ENCODE peak calls at places on chromosomes 2 and 18, in ten cellular contexts. One of them, this sample, is unnamed.
A peak's percentile ranks its signal among the peaks of the same experiment; 100 is the strongest.

GRCh38 chr2:10325278-10326145 is 22.8 kb downstream of the HPCAL1 start:
- DNase-seq in activated T-helper 1 cell treated with anti-CD3 and anti-CD28 coated beads, Interleukin-2, amount 50 U/mL, for 16 hours: no peak
- DNase-seq in fibroblast of the conjunctiva: no peak
- DNase-seq in OCI-LY7: peak; percentile 87
- DNase-seq in AG20443: no peak
- DNase-seq in hepatocyte: peak; percentile 32
- DNase-seq in smooth muscle cell of the brain vasculature: no peak
- DNase-seq in T-cell: no peak
- DNase-seq in natural killer cell: no peak
- DNase-seq in effector memory CD4-positive, alpha-beta T cell: no peak
- DNase-seq in this sample: no peak

GRCh38 chr18:74303936-74304335 is 11.7 kb upstream of the C18orf63 start:
- DNase-seq in activated T-helper 1 cell treated with anti-CD3 and anti-CD28 coated beads, Interleukin-2, amount 50 U/mL, for 16 hours: no peak
- DNase-seq in fibroblast of the conjunctiva: no peak
- DNase-seq in OCI-LY7: no peak
- DNase-seq in AG20443: no peak
- DNase-seq in hepatocyte: no peak
- DNase-seq in smooth muscle cell of the brain vasculature: no peak
- DNase-seq in T-cell: no peak
- DNase-seq in natural killer cell: no peak
- DNase-seq in effector memory CD4-positive, alpha-beta T cell: no peak
- DNase-seq in this sample: no peak

GRCh38 chr2:188974184-188974583 is at the start of gene COL3A1:
- DNase-seq in activated T-helper 1 cell treated with anti-CD3 and anti-CD28 coated beads, Interleukin-2, amount 50 U/mL, for 16 hours: no peak
- DNase-seq in fibroblast of the conjunctiva: peak; percentile 91
- DNase-seq in OCI-LY7: no peak
- DNase-seq in AG20443: peak; percentile 50
- DNase-seq in hepatocyte: peak; percentile 78
- DNase-seq in smooth muscle cell of the brain vasculature: peak; percentile 83
- DNase-seq in T-cell: no peak
- DNase-seq in natural killer cell: no peak
- DNase-seq in effector memory CD4-positive, alpha-beta T cell: no peak
- DNase-seq in this sample: no peak

GRCh38 chr2:44100351-44100750 is 68.3 kb upstream of the PPM1B start:
- DNase-seq in activated T-helper 1 cell treated with anti-CD3 and anti-CD28 coated beads, Interleukin-2, amount 50 U/mL, for 16 hours: no peak
- DNase-seq in fibroblast of the conjunctiva: peak; percentile 63
- DNase-seq in OCI-LY7: no peak
- DNase-seq in AG20443: peak; percentile 95
- DNase-seq in hepatocyte: peak; percentile 26
- DNase-seq in smooth muscle cell of the brain vasculature: peak; percentile 50
- DNase-seq in T-cell: no peak
- DNase-seq in natural killer cell: no peak
- DNase-seq in effector memory CD4-positive, alpha-beta T cell: no peak
- DNase-seq in this sample: no peak

GRCh38 chr2:88227446-88227845 is 57.3 kb downstream of the THNSL2 start:
- DNase-seq in activated T-helper 1 cell treated with anti-CD3 and anti-CD28 coated beads, Interleukin-2, amount 50 U/mL, for 16 hours: no peak
- DNase-seq in fibroblast of the conjunctiva: no peak
- DNase-seq in OCI-LY7: no peak
- DNase-seq in AG20443: peak; percentile 41
- DNase-seq in hepatocyte: no peak
- DNase-seq in smooth muscle cell of the brain vasculature: no peak
- DNase-seq in T-cell: no peak
- DNase-seq in natural killer cell: no peak
- DNase-seq in effector memory CD4-positive, alpha-beta T cell: no peak
- DNase-seq in this sample: no peak

GRCh38 chr2:12005886-12006681 is 259.7 kb downstream of the LPIN1 start:
- DNase-seq in activated T-helper 1 cell treated with anti-CD3 and anti-CD28 coated beads, Interleukin-2, amount 50 U/mL, for 16 hours: peak; percentile 17
- DNase-seq in fibroblast of the conjunctiva: peak; percentile 42
- DNase-seq in OCI-LY7: peak; percentile 11
- DNase-seq in AG20443: no peak
- DNase-seq in hepatocyte: peak; percentile 17
- DNase-seq in smooth muscle cell of the brain vasculature: no peak
- DNase-seq in T-cell: peak; percentile 76
- DNase-seq in natural killer cell: peak; percentile 81
- DNase-seq in effector memory CD4-positive, alpha-beta T cell: peak; percentile 59
- DNase-seq in this sample: peak; percentile 15

GRCh38 chr18:47263828-47264314 is 12.4 kb upstream of the SKOR2 start:
- DNase-seq in activated T-helper 1 cell treated with anti-CD3 and anti-CD28 coated beads, Interleukin-2, amount 50 U/mL, for 16 hours: no peak
- DNase-seq in fibroblast of the conjunctiva: no peak
- DNase-seq in OCI-LY7: no peak
- DNase-seq in AG20443: peak; percentile 25
- DNase-seq in hepatocyte: no peak
- DNase-seq in smooth muscle cell of the brain vasculature: no peak
- DNase-seq in T-cell: no peak
- DNase-seq in natural killer cell: no peak
- DNase-seq in effector memory CD4-positive, alpha-beta T cell: no peak
- DNase-seq in this sample: no peak

GRCh38 chr2:29000481-29000880 is 19.4 kb downstream of the TOGARAM2 start:
- DNase-seq in activated T-helper 1 cell treated with anti-CD3 and anti-CD28 coated beads, Interleukin-2, amount 50 U/mL, for 16 hours: no peak
- DNase-seq in fibroblast of the conjunctiva: no peak
- DNase-seq in OCI-LY7: peak; percentile 35
- DNase-seq in AG20443: no peak
- DNase-seq in hepatocyte: no peak
- DNase-seq in smooth muscle cell of the brain vasculature: no peak
- DNase-seq in T-cell: peak; percentile 61
- DNase-seq in natural killer cell: peak; percentile 55
- DNase-seq in effector memory CD4-positive, alpha-beta T cell: peak; percentile 32
- DNase-seq in this sample: no peak

GRCh38 chr2:69773201-69773600 is 31.3 kb downstream of the ANXA4 start:
- DNase-seq in activated T-helper 1 cell treated with anti-CD3 and anti-CD28 coated beads, Interleukin-2, amount 50 U/mL, for 16 hours: no peak
- DNase-seq in fibroblast of the conjunctiva: peak; percentile 17
- DNase-seq in OCI-LY7: no peak
- DNase-seq in AG20443: peak; percentile 56
- DNase-seq in hepatocyte: peak; percentile 47
- DNase-seq in smooth muscle cell of the brain vasculature: no peak
- DNase-seq in T-cell: no peak
- DNase-seq in natural killer cell: no peak
- DNase-seq in effector memory CD4-positive, alpha-beta T cell: no peak
- DNase-seq in this sample: no peak